ENCODE peak calls at places on chromosomes 2 and 18, in five cellular contexts. C is A673, B is AG04450, E is MM.1S, S is neuronal stem cell. A is an unnamed sample. For H3K9me3, the result is how much of the 10 kb centered on the place peaks cover.

GRCh38 chr2:37555457-37555856 is 116.0 kb downstream of the CDC42EP3 start:
- DNase-seq in C (no peak), B (no peak), E (no peak), S (no peak), A (no peak)

GRCh38 chr2:45857848-45858520 is 206.5 kb downstream of the PRKCE start:
- DNase-seq in C (no peak), B (no peak), E (no peak), S (no peak), A (no peak)

GRCh38 chr2:234111523-234111922 is 61.0 kb downstream of the SPP2 start:
- DNase-seq in C (no peak), B (no peak), E (no peak), S (no peak), A (no peak)

GRCh38 chr2:136378712-136379595 is 261.0 kb upstream of the CXCR4 start:
- DNase-seq in C (peak), B (no peak), E (peak), S (peak), A (peak)

GRCh38 chr18:55353806-55354205 is 234.2 kb downstream of the TCF4 start:
- DNase-seq in C (peak), B (no peak), E (peak), S (no peak), A (no peak)

GRCh38 chr2:73965053-73965452 is 19.7 kb upstream of the TET3 start:
- DNase-seq in C (no peak), B (no peak), E (no peak), S (no peak), A (no peak)

GRCh38 chr2:240579771-240580614 is 6.5 kb upstream of the CAPN10 start:
- DNase-seq in C (no peak), B (no peak), E (peak), S (no peak), A (peak)

GRCh38 chr18:61435064-61435652 is 101.9 kb downstream of the CDH20 start:
- DNase-seq in C (peak), B (no peak), E (no peak), S (no peak), A (peak)

GRCh38 chr2:54394392-54394791 is 61.7 kb upstream of the SPTBN1 start:
- DNase-seq in C (no peak), B (no peak), E (no peak), S (no peak), A (no peak)

GRCh38 chr18:45282101-45282812 is 333.0 kb upstream of the SLC14A2 start:
- DNase-seq in C (no peak), B (no peak), E (no peak), S (no peak), A (no peak)

GRCh38 chr2:54560146-54560881 is 104.2 kb downstream of the SPTBN1 start:
- DNase-seq in C (peak), B (no peak), E (peak), S (no peak), A (no peak)

GRCh38 chr2:191688934-191689695 is 11.2 kb downstream of the NABP1 start:
- DNase-seq in C (no peak), B (no peak), E (no peak), S (no peak), A (no peak)

GRCh38 chr2:102826904-102827303 is 65.1 kb downstream of the TMEM182 start:
- DNase-seq in C (peak), B (no peak), E (no peak), S (no peak), A (no peak)

GRCh38 chr2:144480257-144480656 is 39.7 kb downstream of the ZEB2 start:
- DNase-seq in C (no peak), B (no peak), E (no peak), S (no peak), A (no peak)

GRCh38 chr2:215624423-215624829 is 188.6 kb upstream of the FN1 start:
- DNase-seq in C (peak), B (peak), E (no peak), S (no peak), A (no peak)

GRCh38 chr2:229407170-229407569 is 136.1 kb upstream of the PID1 start:
- DNase-seq in C (peak), B (no peak), E (no peak), S (no peak), A (no peak)

GRCh38 chr2:81481242-81481993 is 1176.9 kb upstream of the LRRTM1 start:
- DNase-seq in C (no peak), B (peak), E (no peak), S (no peak), A (no peak)

GRCh38 chr18:48222118-48222517 is 187.1 kb downstream of the ZBTB7C start:
- DNase-seq in C (peak), B (no peak), E (peak), S (no peak), A (no peak)

GRCh38 chr2:203361922-203362321 is 33.7 kb downstream of the ABI2 start:
- DNase-seq in C (no peak), B (no peak), E (no peak), S (no peak), A (no peak)

GRCh38 chr2:51657849-51658248 is 625.9 kb upstream of the NRXN1 start:
- DNase-seq in C (no peak), B (no peak), E (no peak), S (no peak), A (no peak)

GRCh38 chr18:59061914-59062642 is 77.6 kb upstream of the SEC11C start:
- DNase-seq in C (no peak), B (no peak), E (no peak), S (no peak), A (no peak)

GRCh38 chr2:196718796-196719564 is 79.5 kb downstream of the CCDC150 start:
- DNase-seq in C (no peak), B (peak), E (peak), S (peak), A (peak)

GRCh38 chr2:27977623-27978312 is 87.2 kb downstream of the BABAM2 start:
- DNase-seq in C (no peak), B (peak), E (no peak), S (no peak), A (no peak)

GRCh38 chr18:3898866-3899613 is 449.1 kb downstream of the TGIF1 start:
- DNase-seq in C (no peak), B (no peak), E (no peak), S (no peak), A (no peak)

GRCh38 chr2:239225456-239225855 is 175.4 kb downstream of the HDAC4 start:
- DNase-seq in C (no peak), B (no peak), E (no peak), S (no peak), A (no peak)

GRCh38 chr2:55140316-55141219 is 90.3 kb upstream of the RTN4 start:
- DNase-seq in C (no peak), B (no peak), E (no peak), S (no peak), A (no peak)

GRCh38 chr2:161426788-161427412 is 10.8 kb downstream of the TBR1 start:
- DNase-seq in C (no peak), B (no peak), E (no peak), S (peak), A (no peak)

GRCh38 chr2:128523490-128523889 is 204.8 kb upstream of the HS6ST1 start:
- DNase-seq in C (no peak), B (no peak), E (no peak), S (no peak), A (no peak)

GRCh38 chr2:232537079-232537478 is 2.4 kb upstream of the CHRNG start:
- DNase-seq in C (no peak), B (no peak), E (no peak), S (no peak), A (peak)

GRCh38 chr2:115162454-115163293 is 720.2 kb downstream of the DPP10 start:
- DNase-seq in C (no peak), B (no peak), E (no peak), S (peak), A (peak)

GRCh38 chr18:23453657-23454011 is 547 bp downstream of the RIOK3 start:
- DNase-seq in C (no peak), B (no peak), E (no peak), S (no peak), A (no peak)

GRCh38 chr2:9813312-9814128 is 29.8 kb upstream of the TAF1B start:
- DNase-seq in C (peak), B (no peak), E (peak), S (peak), A (peak)

GRCh38 chr2:101205521-101205998 is 47.1 kb upstream of the CNOT11 start:
- DNase-seq in C (peak), B (peak), E (peak), S (no peak), A (peak)

GRCh38 chr18:13219576-13219975 is 1.0 kb downstream of the LDLRAD4 start:
- DNase-seq in C (no peak), B (no peak), E (no peak), S (no peak), A (no peak)

GRCh38 chr18:13219012-13219396 is 444 bp downstream of the LDLRAD4 start:
- DNase-seq in C (no peak), B (no peak), E (no peak), S (no peak), A (no peak)

GRCh38 chr18:13218376-13219011 is at the start of gene LDLRAD4:
- DNase-seq in C (peak), B (no peak), E (no peak), S (peak), A (peak)

GRCh38 chr18:13221821-13222220 is 3.3 kb downstream of the LDLRAD4 start:
- DNase-seq in C (peak), B (no peak), E (no peak), S (no peak), A (no peak)

GRCh38 chr18:13220326-13220991 is 1.9 kb downstream of the LDLRAD4 start:
- DNase-seq in C (no peak), B (no peak), E (no peak), S (no peak), A (no peak)
- H3K27ac ChIP-seq in C (no peak), B (no peak), E (no peak), S (no peak), A (no peak)

DNA sequence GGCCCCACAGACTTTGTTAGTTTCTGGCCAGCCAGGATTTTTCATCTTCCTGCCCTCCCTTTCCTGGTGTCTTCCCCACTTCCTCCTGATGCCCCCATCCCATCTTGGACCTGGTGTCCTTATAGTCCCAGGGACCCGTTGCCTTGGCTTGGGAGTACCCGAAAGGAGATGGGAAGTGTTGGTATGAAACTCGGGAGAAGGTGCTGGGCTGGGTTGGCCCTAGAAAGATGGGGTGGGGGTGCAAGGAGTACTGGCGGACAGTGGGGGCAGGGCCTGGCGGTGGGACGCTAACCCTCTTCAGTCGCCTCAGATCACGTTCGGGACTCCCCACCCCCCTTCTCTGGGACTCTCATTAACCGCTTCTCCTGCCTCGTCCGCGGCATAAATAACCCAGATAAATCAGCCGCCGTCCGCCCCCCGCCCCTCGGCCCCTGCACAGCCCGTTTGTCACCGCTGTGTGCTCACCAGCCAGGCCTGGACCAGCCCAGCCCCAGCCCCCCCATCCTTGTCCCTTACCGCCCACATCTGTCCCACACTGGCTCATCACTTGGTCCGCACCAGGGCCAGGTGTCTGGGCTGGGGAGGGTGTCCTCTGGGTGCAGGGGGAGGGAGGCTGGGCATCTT is 3.7 kb upstream of the ASIC4 start:
- DNase-seq in C (no peak), B (no peak), E (no peak), S (no peak), A (peak)
- H3K4me3 ChIP-seq in C (peak), B (peak), E (no peak), S (no peak), A (peak)

DNA sequence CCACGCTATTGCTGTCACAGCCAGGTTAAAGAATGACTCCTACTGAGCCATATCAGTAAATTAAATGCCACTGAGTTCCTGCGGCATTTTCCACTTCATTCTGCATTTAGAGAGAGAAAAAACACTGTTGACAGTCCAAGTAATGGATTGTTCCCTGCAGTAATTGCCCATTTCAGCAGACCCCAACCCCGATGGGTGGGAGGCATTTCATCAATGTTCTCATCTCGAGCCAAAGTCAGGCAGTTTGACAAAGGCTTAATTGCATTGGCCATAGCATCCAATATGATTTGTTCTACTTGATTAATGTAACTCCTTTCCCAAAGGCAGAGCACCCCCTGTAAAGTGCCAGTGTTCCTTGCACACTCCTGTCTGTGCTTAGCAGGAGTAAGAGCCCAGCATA is 174.5 kb downstream of the SEPTIN10 start:
- DNase-seq in C (no peak), B (no peak), E (no peak), S (no peak), A (no peak)
- H3K9me3 ChIP-seq in C (under half), B (under half), E (under half), S (under half), A (under half)

GRCh38 chr2:104936504-104936903 is 82.6 kb downstream of the POU3F3 start:
- DNase-seq in C (no peak), B (no peak), E (no peak), S (no peak), A (no peak)
- H3K27ac ChIP-seq in C (no peak), B (no peak), E (no peak), S (no peak), A (no peak)

GRCh38 chr2:31299547-31299946 is 65.6 kb downstream of the EHD3 start:
- DNase-seq in C (no peak), B (no peak), E (no peak), S (no peak), A (no peak)
- H3K4me3 ChIP-seq in C (no peak), B (no peak), E (no peak), S (no peak), A (no peak)

DNA sequence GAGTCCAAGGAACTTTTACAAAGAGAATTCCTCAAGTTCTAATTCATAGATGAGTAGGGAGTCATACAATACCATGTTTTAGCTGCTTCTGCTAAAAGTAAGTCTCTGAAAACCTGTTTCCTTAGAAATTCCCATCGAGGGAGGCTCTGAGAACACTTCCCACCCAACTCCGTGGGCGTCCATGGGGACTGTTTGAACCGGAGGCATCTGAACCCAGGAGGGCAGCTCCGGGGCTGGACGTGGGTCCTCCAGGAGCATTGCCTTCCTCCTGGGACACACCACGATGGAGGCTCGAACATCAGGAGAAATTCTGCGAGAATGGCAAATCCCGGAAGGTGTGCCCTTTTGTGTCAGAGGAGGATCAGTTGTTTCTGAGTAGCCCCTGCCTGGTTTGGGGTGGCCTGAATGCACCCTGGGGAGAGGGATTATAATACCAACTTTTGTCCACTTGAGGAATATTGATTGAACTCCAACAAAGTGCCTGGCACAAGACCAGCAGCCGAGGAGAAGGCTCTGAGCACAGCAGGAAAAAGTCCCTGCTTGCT is 327.5 kb upstream of the SALL3 start:
- DNase-seq in C (no peak), B (no peak), E (no peak), S (no peak), A (no peak)
- H3K9me3 ChIP-seq in C (under half), B (half or more), E (under half), S (under half), A (under half)

A was measured in WERI-Rb-1.